ENCODE peak calls at places on chromosomes 12 and 14, in six cellular contexts. V is K562, L is GM23338, G is HepG2, Q is H1, X is GM12878. D is an unnamed sample.
A peak's percentile ranks its signal among the peaks of the same experiment; 100 is the strongest.

GRCh38 chr12:19223695-19224094 is 94.2 kb downstream of the PLEKHA5 start:
- DNase-seq in L (no peak), X (no peak), V (no peak), Q (no peak), G (no peak), D (no peak)

GRCh38 chr12:8554451-8555195 is 13.9 kb upstream of the CLEC4E start:
- DNase-seq in V (no peak), L (peak; percentile 55), X (no peak), Q (no peak), G (no peak), D (no peak)

GRCh38 chr14:62001988-62002387 is 239.8 kb downstream of the SNAPC1 start:
- DNase-seq in Q (no peak), X (no peak), V (no peak), G (no peak), L (no peak), D (no peak)

GRCh38 chr14:58808828-58809227 is 171.1 kb downstream of the DACT1 start:
- DNase-seq in L (no peak), G (no peak), V (no peak), X (no peak), Q (no peak), D (no peak)

GRCh38 chr12:13167226-13167625 is 29.3 kb upstream of the EMP1 start:
- DNase-seq in V (no peak), Q (no peak), L (no peak), G (no peak), X (no peak), D (no peak)

GRCh38 chr12:9687228-9687627 is 17.7 kb downstream of the CLEC2D start:
- DNase-seq in V (peak; percentile 19), L (peak; percentile 41), Q (no peak), G (no peak), X (no peak), D (no peak)

GRCh38 chr14:96567289-96567899 is 65.2 kb downstream of the PAPOLA start:
- DNase-seq in Q (no peak), X (no peak), L (peak; percentile 55), V (no peak), G (peak; percentile 21), D (no peak)

GRCh38 chr12:56061982-56062381 is 18.0 kb upstream of the ERBB3 start:
- DNase-seq in Q (no peak), X (no peak), V (no peak), G (no peak), L (no peak), D (no peak)

GRCh38 chr14:100664234-100664633 is 62.5 kb upstream of the DLK1 start:
- DNase-seq in L (no peak), Q (no peak), X (no peak), V (no peak), G (no peak), D (no peak)

GRCh38 chr14:71492346-71492745 is 439.9 kb upstream of the RGS6 start:
- DNase-seq in L (no peak), V (no peak), X (no peak), G (no peak), Q (no peak), D (no peak)

GRCh38 chr12:108502922-108503321 is 12.2 kb upstream of the FICD start:
- DNase-seq in Q (no peak), L (no peak), G (no peak), X (no peak), V (no peak), D (no peak)

GRCh38 chr12:6767592-6768384 is 1.6 kb downstream of the PTMS start:
- DNase-seq in V (peak; percentile 44), G (peak; percentile 68), L (peak; percentile 15), X (no peak), Q (no peak), D (no peak)

GRCh38 chr12:117844114-117844513 is 124.7 kb downstream of the KSR2 start:
- DNase-seq in Q (no peak), L (no peak), V (no peak), G (no peak), X (no peak), D (no peak)

GRCh38 chr12:8566525-8566924 is 25.8 kb upstream of the CLEC4E start:
- DNase-seq in G (no peak), V (peak; percentile 6), Q (no peak), X (no peak), L (no peak), D (no peak)

GRCh38 chr14:102457491-102457890 is 52.1 kb downstream of the ANKRD9 start:
- DNase-seq in L (no peak), V (no peak), X (no peak), G (no peak), Q (no peak), D (no peak)

GRCh38 chr14:102464006-102464405 is 45.6 kb downstream of the ANKRD9 start:
- DNase-seq in L (no peak), G (no peak), X (no peak), V (no peak), Q (no peak), D (no peak)

GRCh38 chr14:102461490-102462317 is 47.9 kb downstream of the ANKRD9 start:
- DNase-seq in V (no peak), G (no peak), Q (no peak), L (no peak), X (no peak), D (no peak)

GRCh38 chr14:102464846-102465341 is 44.7 kb downstream of the ANKRD9 start:
- DNase-seq in L (no peak), X (no peak), V (no peak), Q (no peak), G (peak; percentile 78), D (no peak)

GRCh38 chr14:102462391-102462790 is 47.2 kb downstream of the ANKRD9 start:
- DNase-seq in Q (no peak), G (no peak), V (no peak), X (no peak), L (no peak), D (no peak)
- TF ChIP-seq CREB1 in Q (no peak), G (no peak), V (no peak), X (no peak), L (no peak), D (no peak)

GRCh38 chr12:57343703-57344378 is 87.0 kb downstream of the R3HDM2 start:
- DNase-seq in L (no peak), Q (no peak), X (no peak), G (no peak), V (no peak), D (no peak)

GRCh38 chr12:57342207-57342691 is 88.6 kb downstream of the R3HDM2 start:
- DNase-seq in Q (peak; percentile 21), L (peak; percentile 76), X (no peak), G (no peak), V (no peak), D (peak; percentile 34)

GRCh38 chr12:57341275-57341990 is 89.4 kb downstream of the R3HDM2 start:
- DNase-seq in Q (no peak), V (no peak), G (no peak), X (no peak), L (no peak), D (no peak)

GRCh38 chr12:57334219-57334618 is 83.2 kb upstream of the STAC3 start:
- DNase-seq in X (no peak), V (peak; percentile 33), L (no peak), Q (no peak), G (no peak), D (no peak)

GRCh38 chr12:57340104-57340503 is 89.1 kb upstream of the STAC3 start:
- DNase-seq in Q (no peak), G (no peak), V (peak; percentile 22), L (peak; percentile 18), X (no peak), D (no peak)
- TF ChIP-seq CREB1 in Q (no peak), G (no peak), V (no peak), L (peak; percentile 56), X (no peak), D (no peak)

GRCh38 chr12:116650585-116650984 is 87.3 kb downstream of the SPRING1 start:
- DNase-seq in V (no peak), X (no peak), G (no peak), Q (no peak), L (no peak), D (no peak)
- TF ChIP-seq CREB1 in V (no peak), X (no peak), G (no peak), Q (no peak), L (no peak), D (no peak)

GRCh38 chr14:95196268-95196667 is 38.9 kb upstream of the DICER1 start:
- DNase-seq in L (peak; percentile 45), G (peak; percentile 9), X (no peak), V (peak; percentile 35), Q (no peak), D (no peak)

GRCh38 chr14:95192306-95192705 is 35.0 kb upstream of the DICER1 start:
- DNase-seq in X (no peak), Q (no peak), L (no peak), V (no peak), G (no peak), D (no peak)

GRCh38 chr14:95197498-95198010 is 40.2 kb upstream of the DICER1 start:
- DNase-seq in L (peak; percentile 78), Q (no peak), X (no peak), G (no peak), V (no peak), D (peak; percentile 44)

GRCh38 chr14:95196826-95197497 is 39.6 kb upstream of the DICER1 start:
- DNase-seq in X (no peak), G (no peak), V (no peak), L (no peak), Q (no peak), D (no peak)

GRCh38 chr14:95195031-95195430 is 37.7 kb upstream of the DICER1 start:
- DNase-seq in X (no peak), V (no peak), L (no peak), Q (no peak), G (no peak), D (no peak)
- TF ChIP-seq CREB1 in X (no peak), V (no peak), L (no peak), Q (no peak), G (no peak), D (no peak)

GRCh38 chr12:80460972-80461371 is 16.9 kb downstream of the PTPRQ start:
- DNase-seq in Q (no peak), G (no peak), V (no peak), L (no peak), X (no peak), D (no peak)
- TF ChIP-seq CREB1 in Q (no peak), G (no peak), V (no peak), L (no peak), X (no peak), D (no peak)

GRCh38 chr12:3698218-3698974 is 54.5 kb downstream of the CRACR2A start:
- DNase-seq in V (no peak), G (no peak), Q (no peak), X (no peak), L (no peak), D (no peak)
- TF ChIP-seq CREB1 in V (no peak), G (no peak), Q (no peak), X (no peak), L (no peak), D (no peak)

GRCh38 chr12:4271433-4272013 is 2.0 kb upstream of the CCND2 start:
- DNase-seq in V (peak; percentile 27), Q (no peak), X (peak; percentile 51), G (no peak), L (peak; percentile 50), D (no peak)
- TF ChIP-seq CREB1 in V (no peak), Q (no peak), X (no peak), G (no peak), L (no peak), D (no peak)